ENCODE peak calls at places on chromosome 11, in five cellular contexts. U, P, G, A and O are unnamed samples.
A peak's percentile ranks its signal among the peaks of the same experiment; 100 is the strongest.

GRCh38 chr11:130160460-130161090 is 993 bp downstream of the ST14 start:
- DNase-seq in G (no peak), P (no peak), U (no peak), A (peak; percentile 63), O (no peak)

GRCh38 chr11:133386262-133386661 is 146.0 kb downstream of the OPCML start:
- DNase-seq in U (no peak), A (no peak), P (no peak), G (no peak), O (no peak)

GRCh38 chr11:14619580-14619979 is 24.0 kb upstream of the PDE3B start:
- DNase-seq in U (no peak), P (no peak), A (no peak), G (no peak), O (no peak)

GRCh38 chr11:16402654-16403447 is 46.5 kb upstream of the SOX6 start:
- DNase-seq in P (no peak), A (no peak), U (no peak), G (no peak), O (no peak)

GRCh38 chr11:109338131-109338530 is 83.9 kb upstream of the C11orf87 start:
- DNase-seq in P (no peak), A (no peak), G (no peak), U (no peak), O (no peak)

GRCh38 chr11:117857734-117858369 is 18.6 kb downstream of the FXYD6 start:
- DNase-seq in U (no peak), A (peak; percentile 21), G (peak; percentile 22), P (peak; percentile 81), O (no peak)

GRCh38 chr11:130052556-130052955 is 17.1 kb upstream of the APLP2 start:
- DNase-seq in G (no peak), A (no peak), U (no peak), P (no peak), O (no peak)

GRCh38 chr11:76662656-76663460 is 7.7 kb downstream of the LRRC32 start:
- DNase-seq in U (no peak), A (peak; percentile 35), P (peak; percentile 24), G (no peak), O (peak; percentile 36)

GRCh38 chr11:68199295-68199987 is 13.7 kb downstream of the KMT5B start:
- DNase-seq in G (no peak), U (no peak), A (no peak), P (no peak), O (no peak)

GRCh38 chr11:120089036-120090001 is 48.6 kb downstream of the TRIM29 start:
- DNase-seq in A (no peak), U (peak; percentile 46), P (no peak), G (no peak), O (no peak)

GRCh38 chr11:15873501-15873900 is 482.8 kb downstream of the SOX6 start:
- DNase-seq in G (no peak), A (no peak), U (no peak), P (no peak), O (no peak)

GRCh38 chr11:62324738-62325556 is 12.3 kb upstream of the ASRGL1 start:
- DNase-seq in G (no peak), U (no peak), P (no peak), A (peak; percentile 69), O (no peak)

GRCh38 chr11:74084796-74085541 is 76.1 kb upstream of the UCP3 start:
- DNase-seq in U (no peak), G (no peak), P (no peak), A (no peak), O (no peak)

GRCh38 chr11:73185680-73186293 is 32.3 kb upstream of the P2RY2 start:
- DNase-seq in U (peak; percentile 23), G (no peak), A (no peak), P (peak; percentile 35), O (peak; percentile 52)

GRCh38 chr11:88801484-88802123 is 264.2 kb downstream of the GRM5 start:
- DNase-seq in U (no peak), G (no peak), A (no peak), P (no peak), O (no peak)

GRCh38 chr11:110979696-110980095 is 265.8 kb upstream of the POU2AF2 start:
- DNase-seq in A (no peak), G (no peak), U (no peak), P (no peak), O (no peak)

GRCh38 chr11:78041843-78042455 is 18.9 kb upstream of the KCTD14 start:
- DNase-seq in P (no peak), U (no peak), A (no peak), G (no peak), O (no peak)

GRCh38 chr11:78767409-78767932 is 192.8 kb upstream of the NARS2 start:
- DNase-seq in G (no peak), P (no peak), A (no peak), U (no peak), O (no peak)

GRCh38 chr11:118318112-118319030 is 13.8 kb downstream of the CD3E start:
- DNase-seq in A (no peak), U (no peak), G (no peak), P (no peak), O (no peak)

GRCh38 chr11:61826930-61827572 is 1.0 kb upstream of the FADS2 start:
- DNase-seq in A (no peak), P (no peak), U (no peak), G (peak; percentile 44), O (no peak)

GRCh38 chr11:129768356-129768755 is 47.3 kb upstream of the TMEM45B start:
- DNase-seq in A (no peak), P (no peak), G (no peak), U (no peak), O (no peak)

GRCh38 chr11:35742707-35743454 is 80.3 kb downstream of the TRIM44 start:
- DNase-seq in U (no peak), G (no peak), A (no peak), P (no peak), O (no peak)

GRCh38 chr11:114307524-114308203 is 11.5 kb downstream of the NNMT start:
- DNase-seq in U (peak; percentile 60), P (no peak), G (peak; percentile 72), A (no peak), O (peak; percentile 73)

GRCh38 chr11:111355101-111355500 is 24.0 kb downstream of the POU2AF1 start:
- DNase-seq in A (no peak), G (no peak), U (no peak), P (no peak), O (no peak)

GRCh38 chr11:10147195-10147594 is 146.8 kb downstream of the SBF2 start:
- DNase-seq in P (no peak), G (no peak), A (no peak), U (no peak), O (no peak)

GRCh38 chr11:87219266-87219665 is 181.5 kb downstream of the TMEM135 start:
- DNase-seq in A (no peak), U (no peak), P (no peak), G (no peak), O (no peak)

GRCh38 chr11:31786996-31787685 is 24.0 kb downstream of the PAX6 start:
- DNase-seq in A (no peak), P (no peak), G (no peak), U (no peak), O (no peak)

GRCh38 chr11:71091506-71092265 is 160.7 kb downstream of the SHANK2 start:
- DNase-seq in A (no peak), U (no peak), P (no peak), G (no peak), O (no peak)

GRCh38 chr11:74325649-74326645 is 14.5 kb upstream of the P4HA3 start:
- DNase-seq in U (peak; percentile 91), G (peak; percentile 84), P (peak; percentile 78), A (peak; percentile 66), O (peak; percentile 61)

GRCh38 chr11:118442903-118443589 is 6.8 kb downstream of the KMT2A start:
- DNase-seq in U (no peak), P (no peak), G (no peak), A (no peak), O (no peak)

DNA sequence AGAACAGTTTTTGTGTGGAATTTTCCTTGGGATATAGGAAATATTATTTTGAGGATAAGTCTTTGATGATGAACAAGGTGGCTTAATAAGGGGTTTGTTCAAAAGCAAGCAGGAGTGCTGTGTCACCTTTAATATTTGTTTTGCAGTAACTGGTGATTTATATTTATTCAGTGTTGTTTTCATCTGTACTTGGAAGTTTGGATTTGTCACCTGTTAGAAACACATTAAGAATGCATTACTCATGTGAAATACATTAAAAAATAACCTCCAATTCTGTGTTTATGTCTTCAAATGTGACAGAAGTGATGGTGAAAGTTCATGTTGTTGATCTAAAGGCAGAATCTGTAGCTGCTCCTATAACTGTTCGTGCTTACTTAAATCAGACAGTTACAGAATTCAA is 70.5 kb downstream of the DKK3 start:
- DNase-seq in G (no peak), P (no peak), A (no peak), U (no peak), O (no peak)
- H3K27ac ChIP-seq in G (no peak overlapping the region), P (no peak overlapping the region), A (no peak overlapping the region), U (no peak overlapping the region), O (no peak overlapping the region)

GRCh38 chr11:100629671-100630070 is 57.4 kb upstream of the ARHGAP42 start:
- DNase-seq in P (no peak), A (no peak), U (no peak), G (no peak), O (no peak)
- TF ChIP-seq CTCF in P (no peak), A (no peak), U (no peak), G (no peak), O (no peak)

DNA sequence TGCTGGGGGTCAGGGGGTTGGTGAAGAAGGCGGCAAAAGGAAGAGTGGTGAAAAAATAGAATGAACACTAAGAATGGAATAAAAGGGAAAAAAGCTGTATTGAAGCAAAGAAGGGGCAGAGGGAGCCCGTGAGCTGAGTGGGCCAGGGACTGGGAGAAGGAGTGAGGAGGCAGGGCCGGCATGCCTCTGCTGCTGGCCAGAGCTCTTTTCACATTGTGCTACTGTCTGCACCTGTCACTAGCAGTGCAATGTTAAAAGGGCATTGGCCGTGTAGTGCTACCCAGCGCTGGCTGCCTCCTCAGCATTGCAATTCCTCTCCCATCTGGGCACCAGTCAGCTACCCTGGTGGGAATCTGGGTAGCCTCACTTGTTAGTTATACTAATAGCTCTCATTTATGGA is 8.7 kb downstream of the YPEL4 start:
- DNase-seq in G (no peak), P (peak; percentile 60), A (no peak), U (no peak), O (no peak)
- H3K27ac ChIP-seq in G (no peak overlapping the region), P (no peak overlapping the region), A (no peak overlapping the region), U (no peak overlapping the region), O (peak overlapping the region; percentile 9)

DNA sequence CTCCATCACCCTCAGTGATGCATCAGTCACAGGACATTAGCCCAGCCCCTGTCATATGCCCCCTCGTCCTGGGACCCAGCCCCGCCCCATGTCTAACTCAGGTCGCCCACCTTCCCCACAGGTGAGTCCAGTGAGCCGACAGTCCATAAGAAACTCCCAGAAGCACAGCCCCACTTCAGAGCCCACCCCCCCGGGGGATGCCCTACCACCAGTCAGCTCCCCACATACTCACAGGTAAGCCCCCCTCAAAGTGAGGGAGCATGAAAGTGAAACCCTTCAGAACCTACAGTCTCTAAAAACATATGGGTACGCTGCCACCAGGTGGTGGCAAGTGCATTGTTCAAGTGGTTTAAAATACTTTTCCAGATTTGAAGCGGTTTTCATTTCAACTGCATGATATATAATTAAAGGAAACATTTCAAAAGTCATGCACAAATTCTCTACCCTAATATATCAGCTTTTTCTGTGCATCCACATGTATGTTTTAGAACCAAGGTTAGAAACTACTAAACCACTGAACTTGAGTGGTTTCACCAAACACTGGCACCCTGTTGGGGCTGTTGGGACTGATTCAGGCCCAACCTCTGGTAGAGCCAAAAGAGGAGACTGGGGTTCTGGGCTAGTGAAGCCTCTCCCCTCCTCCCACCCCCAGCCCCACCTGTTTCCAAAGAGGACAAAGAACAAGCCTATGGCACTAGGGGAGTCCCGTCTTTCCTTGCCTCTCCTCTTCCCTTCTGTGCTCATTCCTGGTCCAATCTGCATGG is 17.3 kb downstream of the EPS8L2 start:
- DNase-seq in U (no peak), A (no peak), G (no peak), P (no peak), O (no peak)
- TF ChIP-seq CTCF in U (no peak), A (no peak), G (peak; percentile 64), P (no peak), O (peak; percentile 54)